ENCODE peak calls at places on chromosomes 13 and 19, in four cellular contexts. T, H, D and G are unnamed samples.
A peak's percentile ranks its signal among the peaks of the same experiment; 100 is the strongest.

GRCh38 chr13:30715357-30715756 is 20.0 kb upstream of the ALOX5AP start:
- DNase-seq in T (no peak), H (no peak), D (no peak), G (no peak)

GRCh38 chr19:41876847-41877489 is at the start of gene CD79A:
- DNase-seq in T (no peak), D (peak; percentile 64), H (no peak), G (no peak)

GRCh38 chr19:31312004-31312403 is 37.2 kb downstream of the TSHZ3 start:
- DNase-seq in D (no peak), H (no peak), T (peak; percentile 63), G (peak; percentile 55)

GRCh38 chr19:52658595-52658994 is 20.4 kb upstream of the ZNF83 start:
- DNase-seq in H (no peak), T (no peak), D (no peak), G (no peak)

GRCh38 chr19:35076026-35076370 is 34.5 kb downstream of the HPN start:
- DNase-seq in D (no peak), H (no peak), T (no peak), G (no peak)

GRCh38 chr19:34229721-34230120 is 24.6 kb upstream of the GARRE1 start:
- DNase-seq in D (no peak), T (no peak), H (no peak), G (no peak)

GRCh38 chr19:11322269-11323024 is 17.0 kb downstream of the RAB3D start:
- DNase-seq in H (no peak), T (no peak), D (no peak), G (no peak)

GRCh38 chr13:106566682-106567420 is 1.1 kb downstream of the ARGLU1 start:
- DNase-seq in H (no peak), D (peak; percentile 83), T (peak; percentile 75), G (no peak)

GRCh38 chr13:46369506-46370268 is 17.4 kb downstream of the RUBCNL start:
- DNase-seq in H (no peak), T (no peak), D (no peak), G (peak; percentile 71)

GRCh38 chr19:1467228-1467511 is 11.8 kb downstream of the C19orf25 start:
- DNase-seq in T (no peak), D (no peak), H (no peak), G (no peak)
- H3K4me3 ChIP-seq in T (no peak overlapping the region), D (no peak overlapping the region), H (no peak overlapping the region), G (no peak overlapping the region)

DNA sequence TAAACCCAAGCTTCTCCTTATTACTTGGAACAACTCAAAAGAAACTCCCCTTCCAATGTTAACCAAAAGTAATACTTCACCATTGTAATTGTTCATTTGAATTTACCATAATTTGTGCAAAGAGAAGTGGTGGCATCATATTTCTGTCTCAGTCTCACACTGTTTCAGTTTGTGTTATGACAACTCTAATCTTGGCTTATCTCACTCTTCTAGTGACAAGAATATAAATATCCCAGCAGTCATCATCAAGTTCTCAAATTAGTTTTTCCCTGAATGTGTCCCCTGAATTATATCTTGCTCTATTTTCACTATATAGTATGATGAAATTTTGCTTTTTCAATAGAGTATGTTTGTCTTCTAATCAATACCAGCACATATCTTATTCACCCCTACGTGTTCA is 681.4 kb upstream of the PRR20A start:
- DNase-seq in D (no peak), H (no peak), T (no peak), G (no peak)
- H3K4me3 ChIP-seq in D (no peak overlapping the region), H (no peak overlapping the region), T (no peak overlapping the region), G (no peak overlapping the region)

GRCh38 chr13:20230913-20231838 is 943 bp downstream of the GJB6 start:
- DNase-seq in D (no peak), H (no peak), T (no peak), G (no peak)
- H3K4me3 ChIP-seq in D (no peak overlapping the region), H (peak overlapping the region; percentile 65), T (peak overlapping the region; percentile 37), G (peak overlapping the region; percentile 20)

DNA sequence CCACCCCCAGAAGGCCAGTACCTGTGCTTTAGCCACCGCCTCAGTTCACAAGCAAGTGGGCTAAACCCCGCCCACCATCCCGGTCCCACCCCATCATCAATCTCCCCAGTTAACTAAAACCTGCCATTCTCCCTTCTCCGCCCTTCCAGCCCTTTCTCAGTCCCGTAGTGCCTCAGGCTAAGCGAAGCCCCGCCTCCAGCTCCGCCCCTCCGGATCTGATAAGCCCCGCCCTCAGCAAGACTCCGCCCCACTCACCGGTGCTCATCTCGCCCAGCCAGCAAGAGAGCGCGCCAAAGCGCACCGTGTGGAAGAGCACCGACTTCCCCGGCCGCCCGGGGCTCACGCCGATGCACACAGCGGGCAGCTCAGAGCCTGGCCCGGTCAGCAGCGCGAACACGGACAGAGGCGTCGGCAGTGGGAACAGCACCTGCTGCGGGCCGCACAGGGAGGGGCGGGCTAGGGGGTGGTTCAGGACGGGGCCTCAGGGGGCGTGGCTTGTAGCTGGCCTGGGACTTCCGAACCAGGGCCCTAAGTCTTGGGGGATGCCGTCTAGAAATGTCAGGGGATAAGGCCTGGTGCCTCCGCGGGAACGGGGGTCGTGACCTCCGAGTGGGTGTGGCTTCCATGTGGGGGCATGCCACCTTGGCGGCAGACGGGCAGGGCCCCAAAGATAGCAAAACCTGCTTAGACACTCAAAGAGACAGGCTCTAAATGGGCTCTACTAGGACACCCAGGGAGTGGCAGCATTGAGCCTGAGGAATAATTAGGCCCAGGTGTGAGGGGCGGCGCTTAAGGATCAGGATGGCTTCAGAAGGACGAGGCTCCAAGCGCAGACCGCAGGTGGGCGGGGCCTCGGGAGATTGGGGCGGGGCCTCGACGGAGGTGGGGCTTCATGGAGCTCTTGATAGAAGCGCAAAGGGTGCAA is 21.4 kb downstream of the MAP4K1 start:
- DNase-seq in T (peak; percentile 38), D (no peak), H (no peak), G (no peak)
- H3K4me3 ChIP-seq in T (peak overlapping the region; percentile 17), D (no peak overlapping the region), H (no peak overlapping the region), G (no peak overlapping the region)

GRCh38 chr13:61797397-61797796 is 381.7 kb upstream of the PCDH20 start:
- DNase-seq in D (no peak), T (no peak), H (no peak), G (no peak)

GRCh38 chr13:61795580-61795979 is 379.9 kb upstream of the PCDH20 start:
- DNase-seq in D (no peak), T (no peak), H (no peak), G (peak; percentile 12)
- H3K4me3 ChIP-seq in D (no peak overlapping the region), T (no peak overlapping the region), H (no peak overlapping the region), G (no peak overlapping the region)

GRCh38 chr19:18009412-18010066 is 1.6 kb downstream of the ARRDC2 start:
- DNase-seq in T (no peak), D (no peak), H (no peak), G (no peak)

GRCh38 chr19:18007605-18007938 is 398 bp upstream of the ARRDC2 start:
- DNase-seq in H (no peak), D (no peak), T (no peak), G (no peak)

GRCh38 chr19:18007939-18008673 is at the start of gene ARRDC2:
- DNase-seq in D (peak; percentile 98), H (no peak), T (peak; percentile 92), G (peak; percentile 81)

GRCh38 chr19:18008814-18009213 is 844 bp downstream of the ARRDC2 start:
- DNase-seq in H (no peak), D (no peak), T (no peak), G (no peak)

GRCh38 chr19:18006895-18007604 is 920 bp upstream of the ARRDC2 start:
- DNase-seq in T (peak; percentile 85), H (no peak), D (peak; percentile 93), G (peak; percentile 53)
- H3K4me3 ChIP-seq in T (peak overlapping the region; percentile 53), H (peak overlapping the region; percentile 72), D (peak overlapping the region; percentile 69), G (peak overlapping the region; percentile 46)

GRCh38 chr13:52105841-52106240 is 23.0 kb downstream of the NEK5 start:
- DNase-seq in D (no peak), H (no peak), T (no peak), G (no peak)

GRCh38 chr13:52104624-52105023 is 24.2 kb downstream of the NEK5 start:
- DNase-seq in H (no peak), T (no peak), D (no peak), G (no peak)

GRCh38 chr13:52109096-52109495 is 19.8 kb downstream of the NEK5 start:
- DNase-seq in T (no peak), H (no peak), D (no peak), G (no peak)

GRCh38 chr13:52103386-52103785 is 25.5 kb downstream of the NEK5 start:
- DNase-seq in H (no peak), T (no peak), D (no peak), G (no peak)
- H3K4me3 ChIP-seq in H (no peak overlapping the region), T (no peak overlapping the region), D (no peak overlapping the region), G (no peak overlapping the region)

GRCh38 chr13:42381165-42381425 is 109.1 kb downstream of the AKAP11 start:
- DNase-seq in D (no peak), T (no peak), H (no peak), G (no peak)
- H3K4me3 ChIP-seq in D (no peak overlapping the region), T (no peak overlapping the region), H (no peak overlapping the region), G (no peak overlapping the region)

GRCh38 chr19:13847900-13848677 is 28.8 kb upstream of the NANOS3 start:
- DNase-seq in H (no peak), T (no peak), D (no peak), G (no peak)

GRCh38 chr19:13844130-13844631 is 32.8 kb upstream of the NANOS3 start:
- DNase-seq in D (peak; percentile 70), H (no peak), T (no peak), G (no peak)

GRCh38 chr19:13848811-13849241 is 28.1 kb upstream of the NANOS3 start:
- DNase-seq in T (no peak), D (no peak), H (no peak), G (no peak)

GRCh38 chr19:13847033-13847899 is 29.7 kb upstream of the NANOS3 start:
- DNase-seq in D (peak; percentile 99), H (no peak), T (peak; percentile 95), G (peak; percentile 80)

DNA sequence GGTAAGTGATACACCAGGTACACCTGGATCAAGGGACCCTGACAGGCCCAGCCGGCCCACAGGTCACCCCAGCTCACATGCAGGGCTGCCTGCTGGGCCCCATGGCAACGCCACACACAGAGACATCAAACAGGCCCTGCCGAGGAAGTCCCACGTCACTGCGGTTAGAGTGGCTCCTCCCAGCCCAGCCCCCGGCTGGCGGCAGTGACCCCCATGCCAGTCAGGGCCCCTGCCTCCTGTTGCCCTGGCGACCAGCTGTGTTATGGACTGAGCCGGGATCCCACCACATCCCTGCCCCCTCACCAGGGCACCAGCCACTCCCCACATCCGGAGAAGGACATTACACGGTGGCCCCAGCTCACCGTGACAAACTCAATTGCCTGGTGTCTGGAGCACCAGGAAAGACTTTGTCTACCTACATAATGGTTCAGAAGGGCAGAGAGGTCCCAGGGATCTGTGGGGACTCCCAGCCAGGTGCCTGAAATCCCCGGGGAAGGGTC is 30.4 kb upstream of the NANOS3 start:
- DNase-seq in T (peak; percentile 95), D (peak; percentile 97), H (no peak), G (peak; percentile 77)
- H3K4me3 ChIP-seq in T (peak overlapping the region; percentile 41), D (no peak overlapping the region), H (peak overlapping the region; percentile 51), G (no peak overlapping the region)